ENCODE peak calls at places on chromosomes 16 and 17, in four cellular contexts. One of them, this sample, is unnamed.

GRCh38 chr17:74070374-74070773 is 133.1 kb upstream of the RPL38 start:
- DNase-seq in prostate gland: no peak
- DNase-seq in breast epithelium: no peak
- DNase-seq in GM23338: peak
- DNase-seq in this sample: no peak

GRCh38 chr16:68893710-68894705 is 50.7 kb downstream of the TANGO6 start:
- DNase-seq in prostate gland: no peak
- DNase-seq in breast epithelium: no peak
- DNase-seq in GM23338: peak
- DNase-seq in this sample: no peak

GRCh38 chr17:75271955-75272847 is 1.2 kb upstream of the MIF4GD start:
- DNase-seq in prostate gland: peak
- DNase-seq in breast epithelium: no peak
- DNase-seq in GM23338: no peak
- DNase-seq in this sample: peak

GRCh38 chr17:79220715-79221291 is 146.2 kb downstream of the ENGASE start:
- DNase-seq in prostate gland: no peak
- DNase-seq in breast epithelium: no peak
- DNase-seq in GM23338: peak
- DNase-seq in this sample: no peak

GRCh38 chr16:25260416-25260815 is 2.8 kb upstream of the ZKSCAN2 start:
- DNase-seq in prostate gland: no peak
- DNase-seq in breast epithelium: no peak
- DNase-seq in GM23338: no peak
- DNase-seq in this sample: no peak

GRCh38 chr16:12092347-12092882 is 115.9 kb downstream of the SNX29 start:
- DNase-seq in prostate gland: no peak
- DNase-seq in breast epithelium: no peak
- DNase-seq in GM23338: no peak
- DNase-seq in this sample: no peak

GRCh38 chr17:67020293-67020766 is 24.0 kb upstream of the CACNG1 start:
- DNase-seq in prostate gland: no peak
- DNase-seq in breast epithelium: no peak
- DNase-seq in GM23338: no peak
- DNase-seq in this sample: no peak

GRCh38 chr17:40552806-40553693 is 12.2 kb downstream of the CCR7 start:
- DNase-seq in prostate gland: no peak
- DNase-seq in breast epithelium: peak
- DNase-seq in GM23338: no peak
- DNase-seq in this sample: peak

DNA sequence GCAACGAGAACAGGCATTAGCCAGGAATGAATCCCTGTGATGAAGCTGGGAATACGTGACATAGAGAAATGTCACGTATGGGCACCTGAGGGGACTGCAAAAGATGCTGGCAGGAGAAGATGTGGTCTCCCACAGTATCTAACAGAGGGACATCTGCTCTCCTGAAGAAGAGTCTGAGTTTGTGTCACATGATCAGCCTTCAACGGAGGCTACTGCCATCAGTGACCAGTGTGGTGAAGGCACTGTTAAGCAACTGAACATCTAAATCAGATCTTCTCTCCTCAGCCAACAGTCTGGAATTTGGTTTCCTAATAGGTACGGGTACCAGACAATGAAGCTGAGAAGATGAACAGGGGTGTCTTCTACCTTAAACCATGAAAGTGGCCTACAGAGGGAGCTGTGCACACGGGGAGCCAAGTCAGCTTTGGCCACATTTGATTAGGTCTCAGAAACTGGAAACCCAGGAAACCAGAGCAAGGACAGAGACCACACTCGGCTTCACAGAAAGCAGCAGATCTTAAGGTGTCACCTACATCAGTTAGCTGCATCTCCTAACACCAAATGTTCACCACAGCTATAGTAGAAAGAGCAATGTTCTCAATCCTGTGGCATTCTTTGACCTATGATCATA is 41.8 kb downstream of the BRD7 start:
- DNase-seq in prostate gland: no peak
- DNase-seq in breast epithelium: no peak
- DNase-seq in GM23338: peak
- DNase-seq in this sample: no peak
- TF ChIP-seq CTCF in prostate gland: peak
- TF ChIP-seq CTCF in breast epithelium: no peak
- TF ChIP-seq CTCF in GM23338: peak
- TF ChIP-seq CTCF in this sample: no peak

DNA sequence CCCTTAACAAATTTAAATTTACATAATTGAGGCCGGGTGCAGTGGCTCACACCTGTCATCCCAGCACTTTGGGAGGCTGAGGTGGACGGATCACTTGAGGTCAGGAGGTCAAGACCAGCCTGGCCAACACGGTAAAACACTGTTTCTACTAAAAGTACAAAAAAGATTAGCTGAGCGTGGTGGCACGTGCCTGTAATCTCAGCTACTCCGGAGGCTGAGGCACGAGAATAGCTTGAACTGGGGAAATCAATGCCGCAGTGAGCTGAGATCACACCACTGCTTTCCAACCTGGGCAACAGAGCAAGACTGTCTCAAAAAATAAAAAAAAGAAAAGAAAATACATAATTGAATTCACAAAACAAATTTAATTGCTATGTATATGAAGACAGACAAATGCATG is 56.3 kb upstream of the KIFC3 start:
- DNase-seq in prostate gland: no peak
- DNase-seq in breast epithelium: no peak
- DNase-seq in GM23338: no peak
- DNase-seq in this sample: no peak
- H3K4me3 ChIP-seq in prostate gland: no peak
- H3K4me3 ChIP-seq in breast epithelium: no peak
- H3K4me3 ChIP-seq in GM23338: no peak
- H3K4me3 ChIP-seq in this sample: no peak

DNA sequence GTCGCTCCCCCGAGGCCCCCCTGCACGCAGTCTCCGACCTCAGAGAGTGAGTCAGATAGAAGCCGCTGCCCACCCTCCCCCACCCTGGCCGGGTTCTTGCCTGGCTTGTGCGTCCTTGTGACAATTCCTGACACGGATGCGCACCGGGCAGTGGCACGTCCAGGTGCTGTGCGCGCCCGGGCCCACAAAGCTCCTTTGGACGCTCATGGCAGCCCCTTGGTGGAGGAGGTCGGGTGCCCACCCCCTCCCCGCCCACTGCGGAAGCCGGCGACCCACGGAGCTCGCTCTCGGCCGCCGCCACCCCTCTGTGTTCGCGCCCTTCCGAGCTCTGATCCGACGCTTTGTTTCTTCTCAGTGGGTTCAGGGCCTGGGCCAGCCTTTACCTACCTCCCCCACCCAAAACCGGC is 662 bp upstream of the TUBB3 start:
- DNase-seq in prostate gland: no peak
- DNase-seq in breast epithelium: no peak
- DNase-seq in GM23338: peak
- DNase-seq in this sample: peak
- TF ChIP-seq POLR2AphosphoS5 in prostate gland: no peak
- TF ChIP-seq POLR2AphosphoS5 in breast epithelium: peak
- TF ChIP-seq POLR2AphosphoS5 in GM23338: no peak
- TF ChIP-seq POLR2AphosphoS5 in this sample: no peak

DNA sequence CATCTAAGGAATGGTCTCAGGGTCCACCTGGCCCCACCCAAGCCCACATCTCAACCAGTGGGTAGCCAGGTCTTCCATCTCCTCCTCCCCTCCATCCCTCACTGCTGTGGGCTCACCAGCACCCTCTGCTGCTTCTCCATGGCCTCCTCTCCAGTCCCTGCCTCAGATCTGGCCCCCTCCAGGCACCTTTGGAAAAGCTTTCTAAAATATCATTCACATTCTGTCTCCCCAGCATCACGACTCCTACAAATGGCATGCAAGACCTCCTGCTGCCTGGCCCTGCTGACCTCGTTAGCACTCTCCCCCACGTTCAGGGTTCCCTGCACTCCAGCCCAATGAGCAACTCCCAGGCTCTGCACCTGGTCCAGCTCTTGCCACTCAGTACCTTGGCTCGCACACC is 13.7 kb downstream of the GLP2R start:
- DNase-seq in prostate gland: no peak
- DNase-seq in breast epithelium: no peak
- DNase-seq in GM23338: peak
- DNase-seq in this sample: no peak
- TF ChIP-seq CTCF in prostate gland: no peak
- TF ChIP-seq CTCF in breast epithelium: no peak
- TF ChIP-seq CTCF in GM23338: no peak
- TF ChIP-seq CTCF in this sample: no peak

GRCh38 chr16:88584676-88585075 is 14.5 kb downstream of the ZC3H18 start:
- DNase-seq in prostate gland: no peak
- DNase-seq in breast epithelium: no peak
- DNase-seq in GM23338: no peak
- DNase-seq in this sample: no peak

GRCh38 chr16:88581033-88581432 is 10.8 kb downstream of the ZC3H18 start:
- DNase-seq in prostate gland: no peak
- DNase-seq in breast epithelium: no peak
- DNase-seq in GM23338: no peak
- DNase-seq in this sample: no peak

GRCh38 chr16:88585269-88585668 is 15.1 kb downstream of the ZC3H18 start:
- DNase-seq in prostate gland: no peak
- DNase-seq in breast epithelium: no peak
- DNase-seq in GM23338: no peak
- DNase-seq in this sample: no peak

GRCh38 chr16:88580371-88580770 is 10.2 kb downstream of the ZC3H18 start:
- DNase-seq in prostate gland: no peak
- DNase-seq in breast epithelium: no peak
- DNase-seq in GM23338: no peak
- DNase-seq in this sample: no peak

DNA sequence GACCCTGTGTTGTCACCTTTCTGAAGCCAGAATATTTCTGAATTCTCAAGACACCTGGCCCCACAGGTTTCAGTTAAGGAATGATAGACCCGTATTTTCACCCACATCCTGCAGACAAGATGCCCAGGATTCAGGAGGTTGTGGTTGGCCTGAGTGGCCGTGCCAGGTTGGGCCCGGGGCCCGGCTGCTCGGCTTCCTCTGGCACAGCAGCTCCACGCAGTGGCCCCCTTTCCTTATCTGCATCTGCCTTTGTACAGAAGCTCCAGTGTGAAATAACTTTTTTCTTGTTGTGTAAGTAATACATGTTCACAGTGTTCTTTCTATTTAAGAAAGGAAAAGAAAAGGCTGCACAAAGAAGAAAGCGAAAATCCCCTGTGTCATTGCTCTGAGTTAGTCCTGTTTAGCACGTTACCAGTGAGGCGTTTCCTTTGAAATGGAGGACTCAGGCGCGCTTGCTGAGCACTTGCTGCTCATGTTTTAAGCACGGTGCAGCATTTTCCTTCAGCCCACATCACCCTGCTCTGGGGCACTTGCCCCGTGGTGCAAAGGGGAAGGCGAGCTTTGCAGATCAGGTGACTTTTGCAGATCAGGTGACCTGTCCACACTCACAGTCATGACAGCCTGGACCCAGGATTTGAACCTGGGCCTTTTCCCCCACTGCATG is 12.8 kb downstream of the ZC3H18 start:
- DNase-seq in prostate gland: no peak
- DNase-seq in breast epithelium: no peak
- DNase-seq in GM23338: no peak
- DNase-seq in this sample: no peak
- H3K4me3 ChIP-seq in prostate gland: no peak
- H3K4me3 ChIP-seq in breast epithelium: no peak
- H3K4me3 ChIP-seq in GM23338: no peak
- H3K4me3 ChIP-seq in this sample: no peak

This sample was measured in sigmoid colon.